ENCODE peak calls at places on chromosome 17, in seven cellular contexts. V, O, C, K, D, R and Z are unnamed samples.

GRCh38 chr17:81169870-81170309 is 3.9 kb upstream of the AATK start:
- DNase-seq in V (no peak), O (no peak), C (no peak), K (no peak), D (no peak), R (no peak), Z (no peak)

GRCh38 chr17:1649844-1650409 is at the start of gene RILP:
- DNase-seq in V (no peak), O (no peak), C (no peak), K (peak; percentile 62), D (no peak), R (no peak), Z (peak; percentile 52)

GRCh38 chr17:21375757-21376584 is at the start of gene KCNJ12:
- DNase-seq in V (no peak), O (no peak), C (peak; percentile 82), K (peak; percentile 19), D (no peak), R (no peak), Z (no peak)

GRCh38 chr17:15281909-15282308 is 16.8 kb upstream of the PMP22 start:
- DNase-seq in V (no peak), O (no peak), C (no peak), K (no peak), D (no peak), R (no peak), Z (no peak)

GRCh38 chr17:44065668-44066203 is 735 bp downstream of the LSM12 start:
- DNase-seq in V (peak; percentile 39), O (no peak), C (no peak), K (no peak), D (no peak), R (no peak), Z (no peak)

GRCh38 chr17:45813051-45813731 is 29.1 kb downstream of the CRHR1 start:
- DNase-seq in V (no peak), O (no peak), C (peak; percentile 87), K (peak; percentile 3), D (no peak), R (no peak), Z (no peak)

GRCh38 chr17:41360291-41360995 is 9.2 kb downstream of the KRT33B start:
- DNase-seq in V (no peak), O (peak; percentile 81), C (no peak), K (peak; percentile 35), D (no peak), R (no peak), Z (no peak)

GRCh38 chr17:4974064-4974670 is 6.5 kb upstream of the SPAG7 start:
- DNase-seq in V (no peak), O (no peak), C (no peak), K (no peak), D (no peak), R (no peak), Z (no peak)

GRCh38 chr17:6454495-6455320 is 10.5 kb downstream of the PIMREG start:
- DNase-seq in V (no peak), O (no peak), C (no peak), K (no peak), D (no peak), R (no peak), Z (no peak)

GRCh38 chr17:66747561-66748275 is 87.2 kb upstream of the CACNG5 start:
- DNase-seq in V (no peak), O (peak; percentile 46), C (no peak), K (peak; percentile 66), D (no peak), R (no peak), Z (peak; percentile 26)

GRCh38 chr17:79338589-79338988 is 264.0 kb downstream of the ENGASE start:
- DNase-seq in V (peak; percentile 33), O (peak; percentile 45), C (no peak), K (no peak), D (no peak), R (no peak), Z (no peak)

GRCh38 chr17:27976331-27976730 is 66.1 kb upstream of the NLK start:
- DNase-seq in V (no peak), O (no peak), C (no peak), K (no peak), D (no peak), R (no peak), Z (no peak)

GRCh38 chr17:63370696-63371095 is 75.4 kb downstream of the CYB561 start:
- DNase-seq in V (no peak), O (no peak), C (no peak), K (no peak), D (no peak), R (no peak), Z (no peak)

GRCh38 chr17:38451840-38452529 is 23.7 kb downstream of the ARHGAP23 start:
- DNase-seq in V (no peak), O (peak; percentile 91), C (no peak), K (peak; percentile 97), D (no peak), R (no peak), Z (no peak)

GRCh38 chr17:82860606-82861392 is 21.0 kb upstream of the ZNF750 start:
- DNase-seq in V (no peak), O (no peak), C (no peak), K (no peak), D (no peak), R (no peak), Z (no peak)

GRCh38 chr17:71180801-71181385 is 939.9 kb upstream of the SOX9 start:
- DNase-seq in V (no peak), O (peak; percentile 71), C (no peak), K (peak; percentile 47), D (no peak), R (no peak), Z (peak; percentile 40)